ENCODE peak calls at places on chromosomes 16 and 17, in five cellular contexts. V is adrenal gland, L is body of pancreas, X is heart left ventricle, W is GM12878. G is an unnamed sample.

GRCh38 chr17:8019665-8020064 is 17.2 kb downstream of the GUCY2D start:
- DNase-seq in X (no peak), W (no peak), L (no peak), V (no peak), G (no peak)

GRCh38 chr17:50687200-50688066 is 20.3 kb downstream of the ANKRD40 start:
- DNase-seq in L (no peak), W (no peak), X (no peak), V (peak), G (no peak)

GRCh38 chr17:49588726-49589555 is 13.3 kb downstream of the NXPH3 start:
- DNase-seq in X (no peak), L (no peak), W (no peak), V (no peak), G (no peak)

GRCh38 chr16:65318590-65319267 is 196.9 kb upstream of the CDH11 start:
- DNase-seq in L (no peak), V (no peak), W (no peak), X (no peak), G (no peak)

GRCh38 chr17:10156579-10157488 is 41.6 kb downstream of the GAS7 start:
- DNase-seq in L (peak), V (peak), X (peak), W (peak), G (peak)

GRCh38 chr16:50711862-50712567 is 18.6 kb downstream of the NOD2 start:
- DNase-seq in X (peak), L (peak), W (no peak), V (peak), G (no peak)

GRCh38 chr17:14621826-14622621 is 321.1 kb downstream of the HS3ST3B1 start:
- DNase-seq in L (no peak), V (no peak), W (no peak), X (no peak), G (no peak)

GRCh38 chr16:80924372-80924978 is 82.2 kb downstream of the CMC2 start:
- DNase-seq in V (peak), L (peak), X (peak), W (no peak), G (peak)

GRCh38 chr17:14805348-14805747 is 459.8 kb downstream of the PMP22 start:
- DNase-seq in X (no peak), V (no peak), L (no peak), W (no peak), G (no peak)

GRCh38 chr17:6554871-6555330 is 1.5 kb downstream of the PITPNM3 start:
- DNase-seq in X (no peak), W (no peak), L (no peak), V (no peak), G (no peak)
- TF ChIP-seq POLR2A in X (no peak), W (no peak), L (no peak), V (no peak), G (no peak)

DNA sequence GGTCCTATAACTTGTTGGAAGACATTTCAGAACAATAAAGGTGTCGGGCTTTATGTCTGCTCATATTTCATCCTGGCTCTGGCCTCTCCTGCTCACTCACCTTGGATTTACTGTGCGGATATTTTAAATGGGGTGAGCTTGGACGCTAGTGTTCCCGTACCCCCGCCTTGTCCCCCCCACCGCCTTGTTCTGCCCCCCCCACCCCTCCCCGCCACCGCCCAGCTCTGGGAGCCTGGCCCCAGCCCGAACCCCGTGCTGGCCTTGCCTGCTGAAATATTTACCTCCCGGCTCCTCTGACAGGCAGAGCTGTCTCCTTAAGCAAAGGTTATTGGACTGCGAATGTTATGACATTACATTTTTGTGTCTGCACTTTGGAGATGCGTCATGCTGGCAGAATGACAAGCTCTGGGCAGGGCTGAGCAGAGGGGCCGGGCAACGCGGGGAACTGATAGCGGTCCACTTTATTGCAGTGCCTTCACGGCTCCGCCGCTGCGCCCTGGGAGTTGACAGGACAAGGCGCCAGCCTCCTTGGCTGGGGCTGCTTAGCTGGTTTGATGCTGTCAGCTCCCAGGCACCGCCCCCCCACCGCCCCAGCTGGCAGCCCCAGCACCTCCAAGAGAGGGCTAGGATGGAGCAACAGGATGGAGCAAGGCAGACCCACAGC is 222.5 kb upstream of the GSE1 start:
- DNase-seq in W (no peak), L (peak), V (peak), X (peak), G (peak)
- TF ChIP-seq POLR2A in W (no peak), L (no peak), V (no peak), X (no peak), G (no peak)

DNA sequence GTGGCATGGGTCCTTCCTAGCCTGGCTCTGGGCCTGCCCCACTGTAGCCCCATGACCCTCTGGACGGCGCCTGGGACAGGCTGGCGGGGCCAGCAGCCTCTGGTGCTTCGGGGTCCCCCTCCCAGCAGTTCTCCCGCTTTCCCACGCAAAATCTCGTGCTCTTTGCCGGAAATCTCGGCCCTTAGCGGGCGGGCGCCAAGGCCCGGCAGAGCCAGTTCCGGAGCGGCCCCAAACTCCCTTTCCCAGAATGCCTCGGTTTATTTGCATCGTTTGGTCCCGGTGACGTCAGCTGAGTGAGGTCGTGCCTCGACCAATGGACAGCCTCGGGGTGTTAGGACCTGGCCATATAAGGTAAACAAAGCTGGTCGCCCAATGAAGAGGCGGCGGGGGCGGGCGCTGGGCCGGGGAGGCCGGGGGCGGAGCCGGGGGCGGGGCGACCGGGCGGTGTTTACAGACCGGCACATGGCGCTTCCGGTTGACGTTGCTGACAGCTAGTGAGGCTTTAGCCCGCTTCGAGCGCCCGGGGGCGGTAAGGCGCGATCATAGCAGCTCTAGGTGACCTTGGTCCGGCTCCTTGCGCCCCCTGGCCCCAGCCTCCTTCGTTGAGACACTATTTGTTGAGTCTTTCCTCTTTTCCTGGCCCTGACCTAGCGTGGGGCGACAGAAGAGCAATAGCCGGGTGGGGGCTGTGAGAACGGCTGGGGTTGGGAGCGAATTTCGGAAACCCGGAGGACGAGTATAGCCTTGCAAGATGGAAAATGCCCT is 1.5 kb upstream of the UBALD1 start:
- DNase-seq in W (peak), X (peak), V (peak), L (peak), G (peak)
- TF ChIP-seq POLR2A in W (peak), X (peak), V (peak), L (peak), G (peak)

GRCh38 chr16:29806641-29807425 is 504 bp downstream of the MAZ start:
- DNase-seq in W (no peak), V (peak), L (peak), X (peak), G (peak)

GRCh38 chr16:29808219-29808900 is 2.0 kb downstream of the MAZ start:
- DNase-seq in X (peak), V (peak), L (no peak), W (no peak), G (no peak)

GRCh38 chr16:29806096-29806579 is at the start of gene MAZ:
- DNase-seq in W (no peak), X (no peak), L (peak), V (peak), G (no peak)

GRCh38 chr16:29809031-29809747 is 2.8 kb upstream of the PRRT2 start:
- DNase-seq in L (no peak), X (peak), V (peak), W (no peak), G (no peak)

DNA sequence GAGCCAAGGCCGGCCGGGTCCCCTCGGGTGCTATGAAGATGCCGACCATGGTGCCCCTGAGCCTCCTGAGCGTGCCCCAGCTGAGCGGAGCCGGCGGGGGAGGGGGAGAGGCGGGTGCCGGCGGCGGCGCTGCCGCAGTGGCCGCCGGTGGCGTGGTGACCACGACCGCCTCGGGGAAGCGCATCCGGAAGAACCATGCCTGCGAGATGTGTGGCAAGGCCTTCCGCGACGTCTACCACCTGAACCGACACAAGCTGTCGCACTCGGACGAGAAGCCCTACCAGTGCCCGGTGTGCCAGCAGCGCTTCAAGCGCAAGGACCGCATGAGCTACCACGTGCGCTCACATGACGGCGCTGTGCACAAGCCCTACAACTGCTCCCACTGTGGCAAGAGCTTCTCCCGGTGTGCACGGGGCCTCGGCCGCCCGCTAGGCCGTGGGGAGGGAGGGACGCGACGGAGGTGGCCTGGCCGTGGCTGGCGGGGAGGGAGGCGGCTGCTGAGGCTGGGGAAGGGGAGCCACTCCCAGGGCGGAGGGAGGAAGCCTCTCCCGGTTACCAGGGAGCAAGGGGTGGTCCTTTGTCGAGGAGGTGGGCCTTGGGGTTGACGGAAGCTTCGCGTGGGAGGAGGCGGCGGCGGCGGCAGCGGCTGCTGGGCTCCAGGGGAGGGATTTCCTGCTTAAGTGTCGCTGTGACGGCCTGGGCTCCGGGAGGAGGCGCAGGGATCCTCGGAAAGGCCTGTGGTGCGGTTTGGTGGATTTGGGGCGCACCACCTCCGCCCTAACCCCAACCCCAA is 1.3 kb downstream of the MAZ start:
- DNase-seq in W (no peak), X (peak), V (peak), L (peak), G (peak)
- TF ChIP-seq POLR2A in W (peak), X (peak), V (peak), L (peak), G (peak)

GRCh38 chr16:16021988-16022682 is 72.7 kb downstream of the ABCC1 start:
- DNase-seq in X (peak), L (peak), W (no peak), V (peak), G (peak)
- TF ChIP-seq POLR2A in X (no peak), L (no peak), W (no peak), V (no peak), G (no peak)

GRCh38 chr17:29567362-29568330 is 809 bp upstream of the ABHD15 start:
- DNase-seq in W (no peak), L (peak), V (peak), X (peak), G (peak)

GRCh38 chr17:29568331-29569244 is at the start of gene TP53I13:
- DNase-seq in L (peak), W (no peak), X (peak), V (peak), G (peak)

GRCh38 chr17:29565643-29566472 is 979 bp downstream of the ABHD15 start:
- DNase-seq in W (no peak), X (peak), L (peak), V (peak), G (peak)

GRCh38 chr17:29569245-29569950 is 897 bp downstream of the TP53I13 start:
- DNase-seq in L (no peak), X (peak), W (no peak), V (peak), G (peak)

DNA sequence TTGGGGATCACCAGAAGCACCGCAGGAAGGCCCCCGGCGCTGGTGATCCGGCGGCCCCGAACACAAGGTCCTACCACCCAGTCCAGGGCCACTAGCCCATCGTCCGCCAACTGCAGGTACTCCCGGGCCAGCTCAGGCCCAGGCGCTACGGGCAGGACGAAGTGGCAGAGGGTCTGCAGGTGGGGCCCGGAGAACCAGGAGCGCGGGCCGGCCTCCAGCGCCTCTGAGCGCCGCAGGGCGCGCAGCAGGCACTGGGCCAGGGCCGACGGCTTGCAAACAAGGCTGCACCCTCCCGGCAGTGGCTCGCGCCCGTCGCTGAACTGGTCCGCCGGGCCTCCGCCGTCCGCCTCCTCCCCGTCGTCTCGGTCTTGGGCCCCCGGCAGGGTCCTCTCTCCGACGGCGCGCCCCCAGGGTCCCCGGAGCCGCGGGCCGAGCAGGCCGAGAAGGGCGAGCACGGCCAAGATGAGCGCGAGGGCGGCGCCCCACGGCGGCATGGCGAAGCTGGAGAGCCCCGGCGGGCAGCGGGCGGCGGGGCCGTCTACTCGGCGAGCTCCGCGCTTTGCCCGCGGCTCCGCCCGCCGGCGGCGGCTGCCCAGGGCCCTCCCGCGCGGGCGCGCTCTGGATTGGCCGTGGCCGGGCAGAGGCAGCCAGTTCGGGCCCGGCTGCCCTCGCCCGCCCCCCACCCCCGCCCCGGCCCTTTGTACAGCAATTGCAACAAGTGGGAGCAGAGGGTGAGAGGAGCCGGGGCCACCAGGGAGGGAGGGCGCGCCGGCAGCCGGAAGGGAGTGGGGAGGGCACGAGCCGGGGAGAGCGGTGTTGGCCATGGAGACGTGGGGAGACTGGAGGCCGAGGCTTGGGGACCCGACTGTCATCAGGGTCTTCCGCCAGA is at the start of gene ABHD15:
- DNase-seq in X (peak), V (peak), W (no peak), L (peak), G (peak)
- TF ChIP-seq POLR2A in X (peak), V (peak), W (peak), L (peak), G (peak)

DNA sequence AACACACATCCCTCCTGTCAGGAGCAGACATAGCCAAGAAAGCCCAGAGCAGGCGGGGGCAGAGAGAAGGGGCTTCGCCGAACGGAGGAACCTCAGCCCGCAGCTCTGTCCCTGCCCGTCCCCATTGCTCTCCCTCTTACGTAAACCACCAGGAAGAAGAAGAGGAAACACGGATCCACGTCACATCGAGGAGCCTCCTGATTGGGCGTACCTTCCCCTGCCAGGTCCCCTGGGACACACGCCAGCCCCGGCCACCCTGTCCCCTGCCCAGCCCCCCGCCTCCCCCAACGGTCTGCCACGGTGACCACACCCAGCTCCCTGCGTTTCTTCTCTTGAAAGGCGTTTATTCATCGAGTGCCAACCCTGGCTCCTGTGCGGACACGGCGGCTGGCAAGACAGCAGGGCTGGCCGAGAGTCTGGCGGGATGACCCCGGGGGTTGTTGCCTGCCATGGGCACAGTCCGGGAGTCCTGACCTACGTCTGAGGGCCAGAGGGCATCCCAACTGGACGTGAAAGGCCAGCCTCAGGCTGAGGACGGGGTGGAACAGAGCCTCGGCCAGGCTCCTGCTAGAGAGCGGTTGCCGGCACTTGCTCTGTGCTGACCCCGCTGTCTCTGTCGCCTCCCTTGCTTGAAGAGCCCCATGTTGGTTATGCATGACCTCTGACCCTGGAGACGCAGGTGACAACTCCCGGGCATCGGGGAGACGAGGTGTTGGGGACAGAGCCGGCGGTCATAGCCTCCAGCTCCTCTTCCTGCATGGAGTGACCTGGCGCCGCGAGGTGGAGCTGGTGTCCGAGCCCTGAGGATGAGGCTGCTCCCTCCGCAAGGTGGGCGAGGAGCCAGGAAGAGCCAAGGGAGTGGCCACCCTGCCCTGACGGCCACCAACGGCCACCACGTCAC is 40.6 kb upstream of the ACSF3 start:
- DNase-seq in V (no peak), W (no peak), L (peak), X (no peak), G (no peak)
- TF ChIP-seq POLR2A in V (no peak), W (no peak), L (no peak), X (no peak), G (no peak)

G was measured in Peyer's patch.